ENCODE peak calls at places on chromosomes 12 and 14, in nine cellular contexts. R is effector CD4-positive, alpha-beta T cell; X is GM23338; O is AML-193; L is neuronal stem cell; Z is stimulated activated CD4-positive, alpha-beta T cell treated with anti-CD3 and anti-CD28 coated beads, Interleukin-1b, Interleukin-23, amount 100 ng/mL, for 48 hours; G is neural crest cell; M is activated CD8-positive, alpha-beta memory T cell treated with anti-CD3 and anti-CD28 coated beads, Interleukin-2, amount 50 U/mL, for 48 hours; F is NCI-H1694 treated with DMSO at 0.1 percent for 48 hours. C is an unnamed sample.

GRCh38 chr14:30270200-30271161 is 288.5 kb upstream of the G2E3 start:
- DNase-seq in R (peak; percentile 22), X (peak; percentile 93), O (peak; percentile 35), L (peak; percentile 90), Z (peak; percentile 59), G (peak; percentile 95), M (peak; percentile 83), F (peak; percentile 22), C (no peak)

GRCh38 chr12:79194595-79194994 is 330.0 kb downstream of the SYT1 start:
- DNase-seq in R (no peak), X (no peak), O (no peak), L (no peak), Z (no peak), G (no peak), M (no peak), F (no peak), C (no peak)

GRCh38 chr14:67882973-67883372 is 63.4 kb downstream of the RAD51B start:
- DNase-seq in R (no peak), X (no peak), O (no peak), L (no peak), Z (no peak), G (no peak), M (no peak), F (no peak), C (no peak)

GRCh38 chr12:81610955-81611889 is 147.9 kb downstream of the PPFIA2 start:
- DNase-seq in R (no peak), X (peak; percentile 61), O (peak; percentile 3), L (no peak), Z (no peak), G (no peak), M (no peak), F (peak; percentile 6), C (no peak)

GRCh38 chr14:50821471-50822464 is 9.2 kb downstream of the NIN start:
- DNase-seq in R (peak; percentile 27), X (peak; percentile 55), O (peak; percentile 93), L (no peak), Z (peak; percentile 14), G (no peak), M (no peak), F (no peak), C (no peak)

GRCh38 chr14:65168840-65169239 is 66.5 kb upstream of the MAX start:
- DNase-seq in R (no peak), X (peak; percentile 27), O (no peak), L (no peak), Z (no peak), G (no peak), M (no peak), F (no peak), C (no peak)

GRCh38 chr14:63493246-63493645 is 49.9 kb downstream of the PPP2R5E start:
- DNase-seq in R (no peak), X (peak; percentile 61), O (no peak), L (peak; percentile 18), Z (no peak), G (no peak), M (no peak), F (peak; percentile 25), C (no peak)

GRCh38 chr12:46267618-46268348 is 1.1 kb downstream of the SLC38A1 start:
- DNase-seq in R (no peak), X (no peak), O (no peak), L (no peak), Z (peak; percentile 41), G (no peak), M (peak; percentile 73), F (no peak), C (no peak)

GRCh38 chr12:27462851-27463250 is 16.3 kb downstream of the SMCO2 start:
- DNase-seq in R (no peak), X (no peak), O (no peak), L (no peak), Z (no peak), G (no peak), M (no peak), F (no peak), C (no peak)

GRCh38 chr12:68613209-68613904 is 2.7 kb downstream of the RAP1B start:
- DNase-seq in R (peak; percentile 34), X (no peak), O (no peak), L (no peak), Z (peak; percentile 50), G (no peak), M (no peak), F (no peak), C (no peak)

GRCh38 chr14:102539544-102540309 is 30.2 kb upstream of the ANKRD9 start:
- DNase-seq in R (no peak), X (no peak), O (no peak), L (no peak), Z (no peak), G (no peak), M (no peak), F (peak; percentile 99), C (no peak)

C was measured in vagina.